ENCODE peak calls at places on chromosomes 3 and 15, in five cellular contexts. M, N, Q, Y and J are unnamed samples.

GRCh38 chr15:31974855-31975421 is 55.4 kb upstream of the CHRNA7 start:
- DNase-seq in N (no peak), M (peak), Y (peak), Q (no peak), J (peak)

GRCh38 chr15:57472861-57473260 is 96.6 kb downstream of the CGNL1 start:
- DNase-seq in Q (no peak), Y (no peak), M (no peak), N (no peak), J (no peak)

GRCh38 chr15:79054350-79054749 is 36.2 kb downstream of the RASGRF1 start:
- DNase-seq in N (no peak), Q (no peak), M (no peak), Y (no peak), J (no peak)

GRCh38 chr3:122992628-122993570 is 34.7 kb downstream of the SEMA5B start:
- DNase-seq in N (no peak), Q (no peak), M (no peak), Y (no peak), J (no peak)

GRCh38 chr3:132288357-132288756 is 28.9 kb upstream of the ACP3 start:
- DNase-seq in N (no peak), Q (no peak), M (no peak), Y (no peak), J (no peak)

GRCh38 chr15:87619161-87619960 is 637.2 kb downstream of the NTRK3 start:
- DNase-seq in Q (no peak), M (peak), Y (no peak), N (no peak), J (no peak)

GRCh38 chr3:62961874-62962556 is 86.8 kb upstream of the CADPS start:
- DNase-seq in N (no peak), M (no peak), Y (no peak), Q (no peak), J (no peak)

GRCh38 chr3:128983293-128984069 is 10.4 kb downstream of the CFAP92 start:
- DNase-seq in M (no peak), Q (no peak), Y (no peak), N (no peak), J (no peak)

GRCh38 chr3:42159706-42160472 is 68.7 kb downstream of the TRAK1 start:
- DNase-seq in Y (peak), Q (peak), M (peak), N (no peak), J (peak)

GRCh38 chr15:67142142-67143092 is 77.0 kb downstream of the SMAD3 start:
- DNase-seq in Q (no peak), Y (no peak), M (no peak), N (no peak), J (no peak)

GRCh38 chr3:178436773-178437172 is 99.5 kb upstream of the KCNMB2 start:
- DNase-seq in M (peak), N (no peak), Q (no peak), Y (peak), J (no peak)

GRCh38 chr3:51709675-51710074 is 2.8 kb downstream of the GRM2 start:
- DNase-seq in M (no peak), N (no peak), Y (peak), Q (no peak), J (no peak)

GRCh38 chr15:90413411-90414379 is 25.7 kb downstream of the IQGAP1 start:
- DNase-seq in M (no peak), Q (no peak), Y (no peak), N (no peak), J (no peak)

GRCh38 chr15:101489236-101489632 is 273 bp downstream of the PCSK6 start:
- DNase-seq in Q (no peak), N (no peak), M (peak), Y (peak), J (no peak)

GRCh38 chr3:17639257-17639656 is 103.2 kb downstream of the TBC1D5 start:
- DNase-seq in M (no peak), Q (no peak), Y (no peak), N (no peak), J (no peak)

GRCh38 chr15:40825661-40826088 is 2.8 kb downstream of the PPP1R14D start:
- DNase-seq in Y (no peak), Q (no peak), N (no peak), M (no peak), J (no peak)

GRCh38 chr15:68789921-68790575 is 30.6 kb downstream of the ANP32A start:
- DNase-seq in M (no peak), N (no peak), Q (no peak), Y (no peak), J (no peak)

GRCh38 chr15:29677871-29678431 is 144.3 kb downstream of the TJP1 start:
- DNase-seq in Q (no peak), M (no peak), Y (no peak), N (no peak), J (no peak)

GRCh38 chr3:125052671-125053303 is 3.0 kb downstream of the HEG1 start:
- DNase-seq in Q (no peak), N (no peak), Y (no peak), M (no peak), J (no peak)

GRCh38 chr15:35246376-35246965 is 161.4 kb upstream of the NANOGP8 start:
- DNase-seq in M (no peak), N (no peak), Q (no peak), Y (no peak), J (no peak)

GRCh38 chr3:72270072-72270611 is 485.2 kb upstream of the PROK2 start:
- DNase-seq in Y (no peak), Q (no peak), M (peak), N (no peak), J (no peak)

GRCh38 chr3:57278237-57278636 is 14.2 kb downstream of the ASB14 start:
- DNase-seq in Y (no peak), Q (no peak), M (no peak), N (no peak), J (no peak)

GRCh38 chr3:136042608-136043221 is 77.2 kb downstream of the PPP2R3A start:
- DNase-seq in Q (no peak), Y (peak), N (no peak), M (peak), J (peak)

GRCh38 chr3:129473067-129473765 is 33.2 kb downstream of the IFT122 start:
- DNase-seq in Q (no peak), M (no peak), N (no peak), Y (no peak), J (no peak)

GRCh38 chr3:45948881-45949280 is 5.6 kb downstream of the CXCR6 start:
- DNase-seq in Q (no peak), N (no peak), Y (no peak), M (no peak), J (no peak)

GRCh38 chr3:45949432-45949831 is 6.2 kb downstream of the CXCR6 start:
- DNase-seq in N (no peak), Y (no peak), M (no peak), Q (no peak), J (no peak)

GRCh38 chr3:45946875-45947274 is 3.6 kb downstream of the CXCR6 start:
- DNase-seq in M (no peak), N (no peak), Q (no peak), Y (no peak), J (no peak)

GRCh38 chr3:45947361-45947760 is 4.1 kb downstream of the CXCR6 start:
- DNase-seq in Q (no peak), M (no peak), N (no peak), Y (no peak), J (no peak)

DNA sequence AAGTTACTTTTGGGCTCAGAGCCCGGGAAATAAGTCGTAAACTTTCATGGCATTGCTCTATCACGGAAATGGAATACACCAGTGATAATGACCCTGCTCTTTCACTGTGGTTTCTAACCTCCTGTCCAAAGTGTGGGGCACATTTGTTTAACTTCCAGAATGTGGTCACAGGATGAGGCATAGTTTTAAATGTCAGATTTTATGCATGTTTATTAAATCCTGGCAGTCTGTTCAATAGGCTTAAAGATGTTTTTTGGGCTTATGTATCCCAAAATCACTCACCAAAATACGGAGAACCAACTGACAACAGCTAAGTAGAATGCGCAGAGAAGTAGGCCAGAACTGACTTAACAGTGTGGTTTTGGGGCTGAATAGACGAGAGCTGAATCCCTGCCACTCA is 5.1 kb downstream of the CXCR6 start:
- DNase-seq in M (no peak), N (no peak), Q (no peak), Y (no peak), J (no peak)
- TF ChIP-seq TAF1 in M (no peak), N (no peak), Q (no peak), Y (no peak), J (no peak)

GRCh38 chr3:184227481-184227935 is 1.9 kb upstream of the VWA5B2 start:
- DNase-seq in Y (peak), N (no peak), M (peak), Q (no peak), J (peak)

GRCh38 chr3:184230081-184230602 is 757 bp downstream of the VWA5B2 start:
- DNase-seq in Y (no peak), M (peak), Q (no peak), N (no peak), J (no peak)

GRCh38 chr3:184230603-184231528 is 1.5 kb downstream of the VWA5B2 start:
- DNase-seq in N (no peak), Y (no peak), M (no peak), Q (no peak), J (no peak)

GRCh38 chr3:184228376-184229137 is 828 bp upstream of the VWA5B2 start:
- DNase-seq in Q (no peak), N (no peak), Y (no peak), M (no peak), J (no peak)

GRCh38 chr3:184229424-184230080 is at the start of gene VWA5B2:
- DNase-seq in Y (peak), Q (no peak), M (peak), N (no peak), J (peak)
- TF ChIP-seq POLR2A in Y (no peak), Q (no peak), M (no peak), N (no peak), J (no peak)

GRCh38 chr3:114424337-114424736 is 130.5 kb downstream of the TIGIT start:
- DNase-seq in M (no peak), Q (no peak), N (no peak), Y (no peak), J (no peak)
- TF ChIP-seq POLR2AphosphoS5 in M (no peak), Q (no peak), N (no peak), Y (no peak), J (no peak)

GRCh38 chr3:64000446-64001055 is 22.7 kb downstream of the PSMD6 start:
- DNase-seq in Y (no peak), Q (no peak), N (no peak), M (no peak), J (no peak)
- TF ChIP-seq TAF1 in Y (no peak), Q (no peak), N (no peak), M (no peak), J (no peak)

DNA sequence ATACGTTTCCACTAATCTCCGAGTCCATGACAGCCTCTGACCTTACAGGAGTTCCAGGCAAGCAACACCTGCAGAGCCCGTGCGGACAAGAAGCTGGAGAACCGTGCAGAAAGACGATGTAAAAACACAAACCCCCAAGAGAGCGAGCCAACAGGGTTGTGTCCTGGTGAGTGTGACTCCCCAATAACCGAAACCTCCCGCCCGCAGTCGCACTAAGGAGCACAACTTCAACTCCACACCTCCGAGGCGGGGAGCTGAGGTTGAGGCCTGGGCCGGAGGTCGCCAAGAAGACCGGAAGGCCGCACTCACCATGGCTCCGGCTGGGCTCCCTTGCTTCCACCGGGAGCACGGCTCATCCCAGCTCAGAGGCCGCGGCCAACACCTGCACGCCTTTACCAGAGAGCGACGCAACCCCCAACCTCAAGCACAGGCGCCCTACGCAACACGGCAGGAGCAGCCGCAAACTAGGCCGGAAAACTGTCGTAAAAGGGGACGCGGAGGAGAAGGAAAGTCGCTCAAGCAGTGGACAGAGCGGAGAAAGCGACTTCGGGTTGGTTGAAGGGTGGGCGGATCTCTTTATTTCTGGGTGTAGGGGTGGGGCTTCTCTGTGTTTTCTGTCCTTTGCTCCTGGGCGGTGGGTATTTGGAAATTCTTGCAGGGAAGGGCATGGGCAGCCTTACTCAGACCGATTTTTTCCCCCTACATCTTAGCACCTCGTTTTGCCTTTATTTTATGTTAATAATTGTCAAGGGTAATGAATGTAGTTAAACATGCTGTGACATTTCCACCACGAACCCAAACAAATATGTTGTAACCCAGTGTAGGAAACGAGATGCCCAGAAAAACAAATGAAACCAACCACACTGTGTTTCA is at the start of gene DNAJC19:
- DNase-seq in N (peak), M (peak), Q (peak), Y (peak), J (peak)
- TF ChIP-seq POLR2A in N (peak), M (peak), Q (peak), Y (peak), J (peak)

GRCh38 chr3:113232367-113232766 is 21.0 kb downstream of the BOC start:
- DNase-seq in N (no peak), M (no peak), Y (no peak), Q (no peak), J (no peak)
- TF ChIP-seq POLR2AphosphoS5 in N (no peak), M (no peak), Y (no peak), Q (no peak), J (no peak)

DNA sequence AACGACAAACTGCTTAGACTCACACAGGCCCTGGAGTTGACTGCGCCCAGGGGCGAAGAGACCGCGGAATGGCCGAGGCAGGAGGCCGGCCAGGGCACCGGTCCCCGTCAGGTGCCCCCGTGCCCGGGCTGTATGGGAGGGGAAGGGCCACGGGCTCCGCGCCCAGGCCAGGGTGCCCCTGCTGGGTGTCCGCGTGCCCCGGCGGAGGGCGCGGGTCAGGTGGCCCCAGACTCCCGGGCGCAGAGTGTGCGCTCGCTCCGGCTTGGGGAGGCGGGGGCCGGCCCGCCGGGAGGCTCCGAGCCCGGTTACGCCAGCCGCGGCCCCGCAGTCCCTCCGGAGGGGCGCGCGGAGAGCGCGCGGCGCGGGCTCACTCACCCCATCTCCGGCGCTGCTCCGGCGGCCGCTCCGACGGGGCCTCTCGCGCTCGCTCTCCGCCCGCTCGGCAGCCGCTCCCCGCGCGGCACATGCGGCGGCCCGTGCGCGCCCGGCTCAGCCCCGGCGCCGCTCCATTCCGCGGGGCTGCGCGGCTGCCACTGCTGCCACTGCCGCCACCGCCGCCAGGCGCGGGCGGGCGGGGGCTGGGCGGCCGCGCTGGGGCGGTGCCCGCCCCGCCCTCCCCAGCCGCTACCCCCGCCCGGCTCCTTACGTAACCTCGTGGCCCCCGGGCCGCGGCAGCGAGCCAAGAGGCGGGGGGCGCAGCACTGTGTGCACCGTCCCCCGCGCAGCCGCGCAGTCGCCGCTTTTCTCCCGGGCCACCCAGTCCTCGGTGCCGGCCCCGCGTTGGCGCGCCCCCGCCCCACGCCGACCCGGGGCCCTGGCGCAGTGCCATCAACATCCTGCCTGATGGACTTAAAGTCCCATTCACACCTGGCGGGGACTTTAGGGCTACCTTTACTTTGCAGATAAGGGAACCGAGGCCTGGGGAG is at the start of gene HOMER2:
- DNase-seq in Q (no peak), M (no peak), N (no peak), Y (peak), J (no peak)
- TF ChIP-seq TAF1 in Q (no peak), M (no peak), N (no peak), Y (no peak), J (no peak)

GRCh38 chr3:79872483-79872882 is 104.7 kb upstream of the ROBO1 start:
- DNase-seq in Y (no peak), N (no peak), Q (no peak), M (no peak), J (no peak)
- TF ChIP-seq POLR2A in Y (no peak), N (no peak), Q (no peak), M (no peak), J (no peak)

GRCh38 chr3:16136042-16136441 is 38.4 kb upstream of the GALNT15 start:
- DNase-seq in M (no peak), N (no peak), Q (no peak), Y (no peak), J (no peak)
- TF ChIP-seq POLR2AphosphoS5 in M (no peak), N (no peak), Q (no peak), Y (no peak), J (no peak)

GRCh38 chr3:46713898-46714552 is 3.6 kb downstream of the PRSS50 start:
- DNase-seq in Q (no peak), M (no peak), Y (no peak), N (peak), J (peak)
- TF ChIP-seq TAF1 in Q (no peak), M (no peak), Y (no peak), N (no peak), J (no peak)